ENCODE peak calls at places on chromosome 17, in five cellular contexts. Z, T, V, Q and K are unnamed samples.

GRCh38 chr17:76233588-76234353 is 6.5 kb downstream of the RNF157 start:
- DNase-seq in V (no peak), T (no peak), Q (no peak), Z (no peak), K (no peak)

GRCh38 chr17:61335105-61335844 is 64.4 kb upstream of the TBX2 start:
- DNase-seq in Q (peak; percentile 88), Z (peak; percentile 93), T (no peak), V (no peak), K (no peak)

GRCh38 chr17:19360772-19361171 is 1.8 kb downstream of the B9D1 start:
- DNase-seq in V (no peak), T (no peak), Z (no peak), Q (no peak), K (no peak)

GRCh38 chr17:62671553-62671952 is 44.1 kb downstream of the MRC2 start:
- DNase-seq in Q (no peak), V (peak; percentile 82), T (no peak), Z (no peak), K (peak; percentile 42)

GRCh38 chr17:5331506-5331905 is 49.4 kb downstream of the RABEP1 start:
- DNase-seq in T (no peak), V (no peak), Q (peak; percentile 12), Z (peak; percentile 59), K (no peak)

GRCh38 chr17:60173304-60173807 is 23.6 kb downstream of the CA4 start:
- DNase-seq in Z (peak; percentile 24), T (no peak), V (no peak), Q (no peak), K (no peak)

GRCh38 chr17:61733021-61733420 is 130.3 kb downstream of the BRIP1 start:
- DNase-seq in Z (no peak), Q (no peak), T (no peak), V (no peak), K (no peak)

GRCh38 chr17:27895940-27896535 is 2.9 kb upstream of the LYRM9 start:
- DNase-seq in T (no peak), V (no peak), Z (no peak), Q (no peak), K (no peak)

GRCh38 chr17:21013983-21014382 is 28.8 kb downstream of the USP22 start:
- DNase-seq in V (no peak), Q (no peak), Z (no peak), T (no peak), K (no peak)

GRCh38 chr17:54373970-54374369 is 526.7 kb upstream of the TOM1L1 start:
- DNase-seq in Q (no peak), T (no peak), V (no peak), Z (no peak), K (no peak)

GRCh38 chr17:79696159-79696982 is 34.4 kb upstream of the ENPP7 start:
- DNase-seq in Z (no peak), V (no peak), T (no peak), Q (no peak), K (no peak)

GRCh38 chr17:40550608-40551007 is 14.7 kb downstream of the CCR7 start:
- DNase-seq in V (no peak), Z (peak; percentile 74), Q (peak; percentile 93), T (no peak), K (peak; percentile 23)

GRCh38 chr17:72600934-72601333 is 480.1 kb downstream of the SOX9 start:
- DNase-seq in Z (peak; percentile 80), T (no peak), Q (no peak), V (no peak), K (no peak)

GRCh38 chr17:36069131-36069530 is 5.1 kb downstream of the CCL18 start:
- DNase-seq in Z (no peak), T (no peak), V (no peak), Q (no peak), K (no peak)

GRCh38 chr17:77287432-77288068 is 146.8 kb downstream of the SEC14L1 start:
- DNase-seq in T (peak; percentile 82), V (peak; percentile 91), Z (peak; percentile 94), Q (peak; percentile 90), K (peak; percentile 61)

GRCh38 chr17:41687828-41688640 is 651 bp upstream of the EIF1 start:
- DNase-seq in Q (no peak), V (peak; percentile 84), Z (peak; percentile 15), T (no peak), K (peak; percentile 78)

GRCh38 chr17:74433421-74434121 is 1.7 kb downstream of the GPRC5C start:
- DNase-seq in V (peak; percentile 83), T (peak; percentile 68), Q (no peak), Z (no peak), K (no peak)

GRCh38 chr17:32487460-32488176 is 825 bp downstream of the CDK5R1 start:
- DNase-seq in Z (no peak), Q (peak; percentile 12), T (peak; percentile 44), V (peak; percentile 85), K (no peak)

GRCh38 chr17:47279062-47279801 is 25.6 kb downstream of the ITGB3 start:
- DNase-seq in Q (peak; percentile 97), T (peak; percentile 90), V (peak; percentile 87), Z (peak; percentile 97), K (no peak)

GRCh38 chr17:44968225-44969143 is at the start of gene C1QL1:
- DNase-seq in T (peak; percentile 96), Z (peak; percentile 81), Q (peak; percentile 84), V (peak; percentile 96), K (peak; percentile 92)

GRCh38 chr17:40323731-40324650 is 15.0 kb downstream of the RARA start:
- DNase-seq in Z (peak; percentile 44), Q (peak; percentile 71), V (peak; percentile 87), T (no peak), K (peak; percentile 47)

GRCh38 chr17:6536053-6536452 is 20.3 kb downstream of the PITPNM3 start:
- DNase-seq in V (peak; percentile 32), T (no peak), Z (no peak), Q (no peak), K (no peak)

GRCh38 chr17:36743130-36743529 is 141.7 kb downstream of the MRM1 start:
- DNase-seq in Z (no peak), Q (no peak), V (no peak), T (peak; percentile 56), K (no peak)

GRCh38 chr17:69142473-69142802 is 743 bp upstream of the ABCA6 start:
- DNase-seq in T (no peak), V (no peak), Q (peak; percentile 89), Z (peak; percentile 33), K (no peak)

GRCh38 chr17:40316571-40317344 is 7.8 kb downstream of the RARA start:
- DNase-seq in Q (peak; percentile 65), Z (peak; percentile 75), V (peak; percentile 91), T (peak; percentile 85), K (peak; percentile 76)

GRCh38 chr17:76673729-76674128 is 30.2 kb upstream of the ST6GALNAC1 start:
- DNase-seq in Q (no peak), T (no peak), V (no peak), Z (no peak), K (no peak)

GRCh38 chr17:27296427-27296979 is 2.6 kb downstream of the WSB1 start:
- DNase-seq in Z (peak; percentile 85), V (no peak), T (no peak), Q (peak; percentile 91), K (no peak)

DNA sequence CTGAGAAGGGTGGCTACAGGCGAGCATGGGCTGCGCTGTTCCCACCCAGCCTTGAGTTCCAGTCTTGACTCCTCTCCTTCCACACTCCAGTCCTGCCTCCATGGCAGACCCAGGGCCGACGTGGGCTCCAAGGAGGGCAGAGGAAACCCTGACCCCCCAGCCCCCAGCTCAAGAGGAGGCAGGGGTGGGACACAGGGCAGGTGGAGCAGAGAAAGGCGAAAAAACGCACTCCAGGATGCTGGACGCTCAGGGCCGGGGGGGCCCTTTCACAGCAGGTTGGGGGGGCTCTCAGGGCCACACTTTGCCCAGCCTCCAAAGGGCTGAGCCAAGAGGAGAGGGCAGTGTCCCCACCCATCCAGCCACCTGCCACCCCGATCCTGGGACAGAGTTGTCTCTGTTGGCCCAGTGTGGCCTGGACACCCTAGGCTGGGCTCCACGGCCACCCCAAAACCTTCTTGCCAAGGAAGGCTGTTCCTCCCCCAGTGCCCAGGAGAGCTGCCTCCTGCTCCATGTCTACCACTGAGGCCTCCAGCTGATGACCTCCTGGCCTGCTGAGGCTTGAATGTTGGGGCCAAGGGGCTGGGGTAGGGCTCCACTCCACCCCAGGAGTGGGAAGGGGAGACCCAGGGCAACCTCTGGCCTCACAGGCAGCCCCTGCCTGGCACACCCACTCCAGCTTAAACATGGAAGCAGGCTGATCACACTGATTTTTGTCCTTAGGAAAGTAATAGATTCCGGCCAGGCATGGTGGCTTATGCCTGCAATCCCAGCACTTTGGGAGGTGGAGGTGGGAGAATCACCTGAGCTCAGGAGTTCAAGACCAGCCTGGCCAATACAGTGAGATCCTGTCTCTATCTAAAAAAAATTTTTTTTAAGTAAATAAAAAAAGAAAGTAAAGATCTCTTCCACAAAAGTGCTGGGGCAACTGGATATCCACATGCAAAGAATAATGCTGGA is 7.4 kb upstream of the CCDC57 start:
- DNase-seq in Q (no peak), T (no peak), V (no peak), Z (no peak), K (no peak)
- H3K4me1 ChIP-seq in Q (peaks cover 24% of the 10 kb centered on the region), T (no peaks in the 10 kb centered on the region), V (peaks cover 5% of the 10 kb centered on the region), Z (peaks cover 37% of the 10 kb centered on the region), K (peaks cover 9% of the 10 kb centered on the region)

GRCh38 chr17:63785556-63785955 is 11.6 kb downstream of the DDX42 start:
- DNase-seq in Q (peak; percentile 31), Z (peak; percentile 78), T (no peak), V (no peak), K (no peak)
- H3K9ac ChIP-seq in Q (no peak overlapping the region), Z (no peak overlapping the region), T (no peak overlapping the region), V (no peak overlapping the region), K (no peak overlapping the region)

DNA sequence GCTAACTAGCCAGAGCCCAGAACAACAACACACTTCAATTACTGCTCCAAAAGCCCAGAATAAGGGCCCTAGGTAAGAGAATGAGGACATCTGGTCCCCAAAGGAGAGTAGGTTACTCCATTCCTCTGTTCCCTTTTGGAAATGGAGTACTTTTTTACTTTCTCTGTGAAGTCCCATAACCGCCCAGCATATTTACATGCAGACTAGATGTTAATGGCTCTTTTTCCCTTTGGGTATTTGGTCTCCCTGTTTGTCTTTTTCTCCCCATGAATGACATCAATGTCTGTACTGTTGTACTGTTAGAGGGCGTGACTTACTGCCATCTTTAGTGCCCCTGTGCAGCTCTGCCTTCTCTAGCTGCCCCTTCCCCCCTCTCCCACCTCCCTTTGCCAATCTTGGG is 19.0 kb downstream of the GPR179 start:
- DNase-seq in Z (no peak), Q (no peak), T (no peak), V (no peak), K (no peak)
- H3K27ac ChIP-seq in Z (no peak overlapping the region), Q (no peak overlapping the region), T (no peak overlapping the region), V (no peak overlapping the region), K (no peak overlapping the region)

DNA sequence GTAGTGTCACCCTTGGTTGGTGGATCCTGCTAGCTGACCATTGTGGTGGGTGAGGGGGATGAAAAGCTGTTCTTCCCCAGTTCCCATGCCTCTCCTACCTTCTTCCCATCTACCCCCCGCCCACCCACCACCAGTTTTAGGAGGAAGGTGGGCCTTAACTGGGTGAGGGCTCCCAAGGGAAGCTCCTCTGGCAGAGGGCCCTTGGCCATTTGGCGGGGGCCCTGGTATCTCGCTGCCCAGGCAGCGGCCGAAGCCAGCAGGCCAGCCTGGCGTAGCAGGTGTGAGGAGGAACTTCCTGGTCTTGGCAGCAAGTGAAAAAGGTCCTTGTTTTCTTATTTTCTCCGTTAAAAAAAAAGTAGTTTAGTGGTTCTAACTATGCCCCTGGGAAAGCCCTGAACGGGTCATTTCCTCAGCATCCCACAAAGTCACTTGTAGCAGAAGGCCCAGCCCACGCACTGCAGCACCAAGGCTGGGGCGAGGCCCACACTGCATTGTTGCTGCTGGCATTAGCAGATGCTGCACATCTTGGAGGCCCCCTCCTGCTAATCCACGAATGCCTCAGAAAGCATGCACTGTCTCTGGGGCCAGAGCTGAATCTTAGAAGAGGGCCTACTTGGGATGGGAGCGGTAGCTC is 72.5 kb downstream of the MPRIP start:
- DNase-seq in Q (no peak), Z (no peak), T (no peak), V (peak; percentile 65), K (no peak)
- H3K4me1 ChIP-seq in Q (peaks cover 19% of the 10 kb centered on the region), Z (peaks cover 22% of the 10 kb centered on the region), T (no peaks in the 10 kb centered on the region), V (peaks cover 31% of the 10 kb centered on the region), K (peaks cover 32% of the 10 kb centered on the region)